ENCODE peak calls at places on chromosomes 7 and 10, in nine cellular contexts. X is NCI-H774; B is occipital lobe; M is T-helper 17 cell; S is activated naive CD4-positive, alpha-beta T cell treated with Interleukin-2 at 50 U/mL for 16 hours; R is IMR-90; I is fibroblast of pulmonary artery; T is MCF 10A; K is T-helper 9 cell. Z is an unnamed sample.

GRCh38 chr7:577971-578370 is 58.3 kb upstream of the PDGFA start:
- DNase-seq in X (no peak), B (no peak), M (no peak), S (no peak), R (no peak), I (no peak), T (no peak), K (no peak), Z (no peak)

GRCh38 chr7:150897502-150898474 is 45.5 kb downstream of the AOC1 start:
- DNase-seq in X (no peak), B (no peak), M (no peak), S (peak), R (no peak), I (no peak), T (no peak), K (no peak), Z (no peak)

GRCh38 chr10:48819806-48820205 is 119.8 kb downstream of the LRRC18 start:
- DNase-seq in X (no peak), B (no peak), M (no peak), S (no peak), R (no peak), I (no peak), T (no peak), K (no peak), Z (no peak)

GRCh38 chr7:219581-220150 is 27.3 kb downstream of the FAM20C start:
- DNase-seq in X (no peak), B (peak), M (no peak), S (no peak), R (no peak), I (no peak), T (no peak), K (no peak), Z (no peak)

GRCh38 chr10:680146-680545 is 9.3 kb downstream of the DIP2C start:
- DNase-seq in X (peak), B (no peak), M (no peak), S (no peak), R (no peak), I (no peak), T (no peak), K (no peak), Z (no peak)

GRCh38 chr10:3761916-3762708 is 22.9 kb downstream of the KLF6 start:
- DNase-seq in X (no peak), B (no peak), M (no peak), S (no peak), R (peak), I (no peak), T (peak), K (no peak), Z (peak)

GRCh38 chr7:156580036-156580435 is 60.5 kb upstream of the RNF32 start:
- DNase-seq in X (no peak), B (no peak), M (no peak), S (no peak), R (no peak), I (no peak), T (no peak), K (no peak), Z (no peak)

GRCh38 chr10:70232155-70232858 is 922 bp downstream of the PPA1 start:
- DNase-seq in X (peak), B (no peak), M (peak), S (peak), R (peak), I (peak), T (peak), K (peak), Z (peak)

GRCh38 chr7:144768633-144769032 is 67.2 kb downstream of the TPK1 start:
- DNase-seq in X (no peak), B (no peak), M (no peak), S (no peak), R (no peak), I (no peak), T (no peak), K (no peak), Z (no peak)

GRCh38 chr7:16934947-16935742 is 53.4 kb upstream of the AGR3 start:
- DNase-seq in X (no peak), B (no peak), M (no peak), S (peak), R (peak), I (no peak), T (peak), K (no peak), Z (peak)

GRCh38 chr7:139777948-139778841 is at the start of gene HIPK2:
- DNase-seq in X (peak), B (peak), M (peak), S (peak), R (peak), I (peak), T (peak), K (peak), Z (peak)

Z was measured in iris pigment epithelial cell.